ENCODE peak calls at places on chromosomes 12 and 14, in eight cellular contexts. S is thyroid gland, Q is heart left ventricle, E is NCI-H1694 treated with DMSO at 0.1 percent for 48 hours, F is HT-29, J is HFFc6, H is amniotic stem cell, B is T-helper 2 cell. X is an unnamed sample.

GRCh38 chr14:61153914-61154545 is 127.1 kb downstream of the TMEM30B start:
- DNase-seq in S (no peak), Q (no peak), E (no peak), F (no peak), J (no peak), H (no peak), B (no peak), X (no peak)

GRCh38 chr12:57461326-57461903 is 1.8 kb downstream of the GLI1 start:
- DNase-seq in S (peak; percentile 58), Q (peak; percentile 84), E (no peak), F (peak; percentile 45), J (peak; percentile 40), H (no peak), B (no peak), X (no peak)

GRCh38 chr12:65941388-65941787 is 117.1 kb downstream of the HMGA2 start:
- DNase-seq in S (no peak), Q (no peak), E (no peak), F (no peak), J (peak; percentile 91), H (no peak), B (no peak), X (peak; percentile 47)

GRCh38 chr12:8681129-8681902 is 16.5 kb upstream of the RIMKLB start:
- DNase-seq in S (no peak), Q (peak; percentile 30), E (no peak), F (no peak), J (peak; percentile 6), H (no peak), B (no peak), X (no peak)

GRCh38 chr12:67161322-67161918 is 107.7 kb upstream of the CAND1 start:
- DNase-seq in S (peak; percentile 38), Q (no peak), E (peak; percentile 2), F (peak; percentile 61), J (peak; percentile 46), H (peak; percentile 2), B (no peak), X (peak; percentile 1)

GRCh38 chr12:104219361-104219892 is 3.8 kb downstream of the TXNRD1 start:
- DNase-seq in S (no peak), Q (no peak), E (no peak), F (peak; percentile 87), J (peak; percentile 99), H (peak; percentile 99), B (no peak), X (peak; percentile 49)

GRCh38 chr14:21723431-21724045 is 49.9 kb upstream of the OR4E1 start:
- DNase-seq in S (peak; percentile 5), Q (no peak), E (peak; percentile 2), F (peak; percentile 15), J (no peak), H (no peak), B (peak; percentile 28), X (no peak)

GRCh38 chr12:15590180-15590826 is 198.9 kb downstream of the EPS8 start:
- DNase-seq in S (peak; percentile 37), Q (peak; percentile 34), E (peak; percentile 90), F (peak; percentile 95), J (peak; percentile 64), H (peak; percentile 45), B (peak; percentile 35), X (peak; percentile 44)

GRCh38 chr14:45526715-45527549 is 273.9 kb upstream of the MIS18BP1 start:
- DNase-seq in S (no peak), Q (no peak), E (peak; percentile 39), F (peak; percentile 48), J (no peak), H (no peak), B (no peak), X (no peak)

GRCh38 chr12:109715310-109716091 is 1.9 kb downstream of the FAM222A start:
- DNase-seq in S (no peak), Q (no peak), E (no peak), F (no peak), J (no peak), H (no peak), B (peak; percentile 15), X (no peak)

GRCh38 chr14:67763158-67763822 is 53.1 kb downstream of the ZFYVE26 start:
- DNase-seq in S (no peak), Q (no peak), E (no peak), F (no peak), J (no peak), H (no peak), B (no peak), X (no peak)

GRCh38 chr14:104343690-104344640 is 205.6 kb downstream of the KIF26A start:
- DNase-seq in S (no peak), Q (no peak), E (no peak), F (no peak), J (no peak), H (no peak), B (no peak), X (no peak)

GRCh38 chr12:53212931-53213330 is 5.9 kb upstream of the ITGB7 start:
- DNase-seq in S (no peak), Q (no peak), E (no peak), F (no peak), J (no peak), H (no peak), B (no peak), X (no peak)

GRCh38 chr12:78146365-78146772 is 315.7 kb downstream of the NAV3 start:
- DNase-seq in S (no peak), Q (no peak), E (peak; percentile 39), F (peak; percentile 41), J (peak; percentile 34), H (no peak), B (no peak), X (peak; percentile 9)

GRCh38 chr12:95648990-95649791 is 97.9 kb upstream of the USP44 start:
- DNase-seq in S (no peak), Q (no peak), E (no peak), F (peak; percentile 85), J (peak; percentile 93), H (peak; percentile 7), B (no peak), X (no peak)

GRCh38 chr12:9331218-9331626 is 123.0 kb upstream of the PZP start:
- DNase-seq in S (peak; percentile 54), Q (peak; percentile 61), E (peak; percentile 41), F (peak; percentile 71), J (peak; percentile 43), H (no peak), B (peak; percentile 32), X (no peak)

GRCh38 chr12:5514016-5514415 is 82.1 kb downstream of the NTF3 start:
- DNase-seq in S (no peak), Q (no peak), E (no peak), F (no peak), J (no peak), H (no peak), B (no peak), X (no peak)

GRCh38 chr12:4147051-4147481 is 126.5 kb upstream of the CCND2 start:
- DNase-seq in S (no peak), Q (no peak), E (no peak), F (no peak), J (no peak), H (no peak), B (no peak), X (no peak)

GRCh38 chr14:44846232-44846824 is 115.4 kb downstream of the KLHL28 start:
- DNase-seq in S (no peak), Q (no peak), E (peak; percentile 76), F (peak; percentile 55), J (peak; percentile 44), H (no peak), B (no peak), X (peak; percentile 13)

GRCh38 chr14:66992776-66993175 is 196.5 kb upstream of the GARIN2 start:
- DNase-seq in S (no peak), Q (no peak), E (no peak), F (no peak), J (no peak), H (no peak), B (no peak), X (no peak)

GRCh38 chr12:120453977-120454376 is 7.7 kb downstream of the GATC start:
- DNase-seq in S (no peak), Q (no peak), E (peak; percentile 46), F (no peak), J (no peak), H (no peak), B (peak; percentile 20), X (no peak)

GRCh38 chr14:99560946-99561683 is 42.9 kb downstream of the CCDC85C start:
- DNase-seq in S (peak; percentile 87), Q (no peak), E (no peak), F (peak; percentile 61), J (no peak), H (no peak), B (no peak), X (no peak)

GRCh38 chr14:104588066-104588857 is 8.7 kb downstream of the C14orf180 start:
- DNase-seq in S (no peak), Q (no peak), E (no peak), F (no peak), J (no peak), H (no peak), B (no peak), X (no peak)

GRCh38 chr14:74985028-74985310 is 17.8 kb upstream of the EIF2B2 start:
- DNase-seq in S (peak; percentile 64), Q (no peak), E (no peak), F (no peak), J (no peak), H (no peak), B (no peak), X (no peak)

GRCh38 chr12:27337376-27337775 is 4.7 kb downstream of the BMAL2 start:
- DNase-seq in S (no peak), Q (no peak), E (no peak), F (no peak), J (no peak), H (no peak), B (no peak), X (no peak)

GRCh38 chr12:3032161-3032560 is 45.0 kb upstream of the TSPAN9 start:
- DNase-seq in S (no peak), Q (no peak), E (no peak), F (no peak), J (no peak), H (no peak), B (no peak), X (no peak)

GRCh38 chr14:57834001-57834598 is 31.8 kb downstream of the SLC35F4 start:
- DNase-seq in S (no peak), Q (no peak), E (no peak), F (no peak), J (no peak), H (no peak), B (no peak), X (no peak)

GRCh38 chr12:38155526-38156496 is 160.8 kb upstream of the ALG10B start:
- DNase-seq in S (no peak), Q (no peak), E (no peak), F (no peak), J (no peak), H (no peak), B (no peak), X (no peak)

GRCh38 chr12:93813181-93813580 is 136.0 kb downstream of the CRADD start:
- DNase-seq in S (no peak), Q (no peak), E (no peak), F (no peak), J (no peak), H (no peak), B (no peak), X (no peak)

GRCh38 chr12:56280849-56281248 is 14.1 kb downstream of the COQ10A start:
- DNase-seq in S (no peak), Q (no peak), E (no peak), F (no peak), J (no peak), H (no peak), B (no peak), X (no peak)

GRCh38 chr12:51922146-51922545 is 14.8 kb downstream of the ACVRL1 start:
- DNase-seq in S (no peak), Q (no peak), E (no peak), F (no peak), J (no peak), H (no peak), B (no peak), X (no peak)

GRCh38 chr12:19181666-19182426 is 52.3 kb downstream of the PLEKHA5 start:
- DNase-seq in S (no peak), Q (no peak), E (peak; percentile 23), F (no peak), J (no peak), H (no peak), B (no peak), X (no peak)

GRCh38 chr14:102314242-102315011 is 5.1 kb upstream of the ZNF839 start:
- DNase-seq in S (peak; percentile 84), Q (peak; percentile 87), E (peak; percentile 95), F (peak; percentile 73), J (peak; percentile 69), H (peak; percentile 72), B (peak; percentile 68), X (no peak)

GRCh38 chr14:69673578-69674305 is 62.3 kb downstream of the SUSD6 start:
- DNase-seq in S (no peak), Q (no peak), E (no peak), F (peak; percentile 7), J (no peak), H (no peak), B (no peak), X (no peak)